ENCODE peak calls at places on chromosomes 2 and 18, in six cellular contexts. N is activated CD8-positive, alpha-beta T cell treated with anti-CD3 and anti-CD28 coated beads for 36 hours; H is activated T-cell treated with anti-CD3 and anti-CD28 coated beads, Interleukin-2, amount 50 U/mL, for 4 hours; F is naive thymus-derived CD8-positive, alpha-beta T cell; C is H9; Y is stimulated activated CD8-positive, alpha-beta memory T cell treated with anti-CD3 and anti-CD28 coated beads, Interleukin-4, amount 100 ng/mL, for 1 hour. L is an unnamed sample.

GRCh38 chr2:131104487-131105155 is 515 bp upstream of the PLEKHB2 start:
- DNase-seq in N (peak), H (peak), F (peak), C (no peak), Y (no peak), L (no peak)

GRCh38 chr2:235745597-235745996 is 251.8 kb downstream of the AGAP1 start:
- DNase-seq in N (no peak), H (no peak), F (no peak), C (no peak), Y (no peak), L (no peak)

GRCh38 chr2:83112863-83113262 is 1346.2 kb downstream of the SUCLG1 start:
- DNase-seq in N (no peak), H (no peak), F (no peak), C (no peak), Y (no peak), L (no peak)

GRCh38 chr2:23588788-23589187 is 203.8 kb downstream of the KLHL29 start:
- DNase-seq in N (no peak), H (no peak), F (no peak), C (no peak), Y (no peak), L (no peak)

GRCh38 chr2:160474891-160475795 is 18.5 kb downstream of the RBMS1 start:
- DNase-seq in N (no peak), H (no peak), F (no peak), C (no peak), Y (no peak), L (no peak)

GRCh38 chr2:26978061-26978596 is 7.7 kb downstream of the MAPRE3 start:
- DNase-seq in N (no peak), H (no peak), F (no peak), C (no peak), Y (no peak), L (no peak)

GRCh38 chr2:19769513-19769912 is 132.3 kb downstream of the TTC32 start:
- DNase-seq in N (no peak), H (no peak), F (no peak), C (no peak), Y (no peak), L (no peak)

GRCh38 chr2:18934886-18935285 is 345.5 kb upstream of the NT5C1B start:
- DNase-seq in N (no peak), H (no peak), F (no peak), C (no peak), Y (no peak), L (no peak)

GRCh38 chr18:33269223-33269622 is 171.3 kb downstream of the CCDC178 start:
- DNase-seq in N (no peak), H (no peak), F (no peak), C (no peak), Y (no peak), L (no peak)

GRCh38 chr18:2036136-2036535 is 535.2 kb downstream of the METTL4 start:
- DNase-seq in N (no peak), H (no peak), F (no peak), C (no peak), Y (no peak), L (no peak)

GRCh38 chr2:230650585-230651137 is 62.0 kb upstream of the CAB39 start:
- DNase-seq in N (no peak), H (no peak), F (no peak), C (no peak), Y (no peak), L (no peak)

GRCh38 chr2:232496508-232497373 is 9.1 kb upstream of the ECEL1 start:
- DNase-seq in N (no peak), H (no peak), F (no peak), C (no peak), Y (no peak), L (no peak)

GRCh38 chr2:74515271-74516069 is 1.2 kb downstream of the TLX2 start:
- DNase-seq in N (no peak), H (no peak), F (no peak), C (peak), Y (no peak), L (no peak)

GRCh38 chr2:101812226-101812625 is 114.7 kb downstream of the MAP4K4 start:
- DNase-seq in N (no peak), H (no peak), F (no peak), C (no peak), Y (no peak), L (no peak)

GRCh38 chr2:27721335-27721734 is 50.2 kb upstream of the MRPL33 start:
- DNase-seq in N (peak), H (no peak), F (no peak), C (no peak), Y (no peak), L (peak)

GRCh38 chr2:88097891-88098557 is 29.8 kb downstream of the FABP1 start:
- DNase-seq in N (no peak), H (no peak), F (no peak), C (no peak), Y (no peak), L (no peak)

GRCh38 chr2:205177505-205177904 is 504.8 kb upstream of the NRP2 start:
- DNase-seq in N (no peak), H (no peak), F (no peak), C (no peak), Y (no peak), L (no peak)

GRCh38 chr18:22465859-22466602 is 48.3 kb upstream of the CTAGE1 start:
- DNase-seq in N (peak), H (no peak), F (no peak), C (no peak), Y (peak), L (no peak)

GRCh38 chr2:88818381-88818780 is 126.9 kb downstream of the RPIA start:
- DNase-seq in N (no peak), H (no peak), F (no peak), C (no peak), Y (no peak), L (no peak)

GRCh38 chr2:85418132-85419008 is at the start of gene SH2D6:
- DNase-seq in N (peak), H (peak), F (peak), C (peak), Y (peak), L (peak)